ENCODE peak calls at places on chromosome 15, in five cellular contexts. T, E, V, P and S are unnamed samples.

GRCh38 chr15:22995786-22996185 is 15.6 kb upstream of the CYFIP1 start:
- DNase-seq in T (no peak), V (no peak), E (no peak), P (no peak), S (no peak)

GRCh38 chr15:90648137-90649070 is 68.7 kb upstream of the BLM start:
- DNase-seq in P (peak), T (peak), E (peak), V (peak), S (no peak)

GRCh38 chr15:73367624-73368300 is 996 bp downstream of the HCN4 start:
- DNase-seq in E (peak), P (no peak), V (no peak), T (no peak), S (no peak)

GRCh38 chr15:38531509-38531908 is 33.1 kb downstream of the RASGRP1 start:
- DNase-seq in V (no peak), T (peak), P (no peak), E (no peak), S (peak)

GRCh38 chr15:51348688-51349087 is 7.2 kb downstream of the GLDN start:
- DNase-seq in P (no peak), T (no peak), V (no peak), E (no peak), S (no peak)

GRCh38 chr15:56918907-56919707 is 663 bp downstream of the TCF12 start:
- DNase-seq in V (peak), P (peak), E (peak), T (peak), S (no peak)

GRCh38 chr15:48803877-48804276 is 7.0 kb downstream of the CEP152 start:
- DNase-seq in E (no peak), V (no peak), T (no peak), P (no peak), S (no peak)

GRCh38 chr15:44194397-44195150 is 497 bp downstream of the FRMD5 start:
- DNase-seq in P (peak), E (no peak), V (no peak), T (peak), S (no peak)

GRCh38 chr15:40054746-40055575 is 16.0 kb upstream of the SRP14 start:
- DNase-seq in T (peak), V (peak), E (no peak), P (peak), S (no peak)

GRCh38 chr15:43204016-43204901 is 16.6 kb downstream of the EPB42 start:
- DNase-seq in T (peak), E (peak), P (no peak), V (peak), S (no peak)

GRCh38 chr15:100721758-100722550 is 119.6 kb downstream of the ASB7 start:
- DNase-seq in E (peak), P (peak), V (peak), T (peak), S (peak)

GRCh38 chr15:86650084-86650483 is 570.4 kb downstream of the AGBL1 start:
- DNase-seq in E (no peak), T (no peak), V (no peak), P (no peak), S (no peak)

GRCh38 chr15:79154491-79155182 is 64.1 kb upstream of the RASGRF1 start:
- DNase-seq in T (no peak), E (peak), P (no peak), V (no peak), S (no peak)

GRCh38 chr15:101020451-101020850 is 101.3 kb downstream of the LRRK1 start:
- DNase-seq in V (no peak), T (no peak), E (no peak), P (no peak), S (no peak)

GRCh38 chr15:52133510-52134220 is 21.1 kb upstream of the BCL2L10 start:
- DNase-seq in V (peak), P (no peak), E (no peak), T (no peak), S (no peak)

GRCh38 chr15:68228143-68228970 is 1.2 kb downstream of the CLN6 start:
- DNase-seq in E (no peak), V (peak), P (no peak), T (no peak), S (no peak)

DNA sequence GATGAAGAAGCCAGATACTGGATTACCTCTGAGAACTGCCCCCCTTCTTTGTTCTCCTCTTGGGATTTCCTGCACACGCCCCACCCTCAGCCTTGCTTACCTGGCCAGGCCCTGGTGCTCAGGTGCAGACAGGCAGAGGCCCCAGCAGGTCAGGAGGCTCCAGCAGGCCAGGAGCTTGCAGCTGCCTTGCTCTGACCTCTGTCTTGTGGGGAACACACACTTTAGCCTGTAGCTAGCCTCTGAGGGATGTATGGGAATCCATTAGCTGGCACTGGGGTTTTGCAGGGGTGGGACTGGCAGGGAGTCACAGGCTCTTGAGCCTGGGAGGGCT is 2.7 kb downstream of the SMAD6 start:
- DNase-seq in P (no peak), E (no peak), V (no peak), T (no peak), S (no peak)
- H3K4me3 ChIP-seq in P (peak), E (peak), V (no peak), T (peak), S (peak)

DNA sequence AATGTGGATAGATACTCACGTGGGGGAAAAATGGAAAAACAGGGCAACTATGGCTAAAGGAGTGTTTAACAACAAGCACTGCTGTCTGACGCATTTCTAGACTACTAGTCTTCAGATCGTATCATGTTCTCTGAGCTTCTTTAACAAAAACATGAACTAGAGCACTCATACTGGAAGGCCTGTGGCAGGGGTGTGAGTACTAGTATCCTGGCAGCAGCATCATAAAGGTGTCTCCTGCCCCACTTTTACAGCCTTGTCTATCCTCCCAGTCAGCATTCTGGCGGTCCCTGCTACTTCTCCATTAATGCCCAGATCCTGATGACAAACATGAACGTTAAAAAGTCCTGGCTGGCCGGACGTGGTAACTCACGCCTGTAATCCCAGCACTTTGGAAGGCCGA is 4.0 kb downstream of the FMN1 start:
- DNase-seq in P (no peak), V (no peak), T (no peak), E (no peak), S (no peak)
- H3K4me3 ChIP-seq in P (no peak), V (no peak), T (no peak), E (no peak), S (no peak)

DNA sequence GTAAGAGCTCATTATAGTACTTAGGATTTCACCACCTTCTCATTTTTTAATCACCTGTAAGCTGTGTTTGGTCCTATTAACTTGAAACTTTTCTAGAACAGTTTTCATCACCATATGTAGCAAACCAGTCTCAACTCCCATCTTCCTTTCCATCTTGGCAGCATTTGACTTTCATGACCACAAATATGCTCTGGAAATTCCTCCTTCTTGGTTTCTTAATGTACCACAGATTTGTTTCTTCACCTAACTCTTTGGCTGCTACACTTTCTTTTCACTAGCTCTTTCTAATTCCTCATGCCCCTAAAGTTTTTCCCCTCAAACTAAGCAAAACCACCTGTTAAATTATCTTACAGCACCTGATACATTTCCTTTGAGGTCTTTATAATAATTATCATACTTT is 13.2 kb upstream of the NMB start:
- DNase-seq in T (peak), V (no peak), P (no peak), E (no peak), S (no peak)
- H3K4me3 ChIP-seq in T (no peak), V (no peak), P (no peak), E (no peak), S (no peak)

GRCh38 chr15:77412972-77413371 is 6.9 kb downstream of the PEAK1 start:
- DNase-seq in V (no peak), T (no peak), E (no peak), P (no peak), S (no peak)

GRCh38 chr15:77410701-77411613 is 8.9 kb downstream of the PEAK1 start:
- DNase-seq in V (no peak), T (no peak), E (no peak), P (no peak), S (no peak)

GRCh38 chr15:77413687-77414349 is 6.1 kb downstream of the PEAK1 start:
- DNase-seq in T (no peak), E (no peak), P (no peak), V (no peak), S (no peak)

GRCh38 chr15:77409259-77410156 is 10.4 kb downstream of the PEAK1 start:
- DNase-seq in T (peak), P (no peak), E (no peak), V (peak), S (no peak)

DNA sequence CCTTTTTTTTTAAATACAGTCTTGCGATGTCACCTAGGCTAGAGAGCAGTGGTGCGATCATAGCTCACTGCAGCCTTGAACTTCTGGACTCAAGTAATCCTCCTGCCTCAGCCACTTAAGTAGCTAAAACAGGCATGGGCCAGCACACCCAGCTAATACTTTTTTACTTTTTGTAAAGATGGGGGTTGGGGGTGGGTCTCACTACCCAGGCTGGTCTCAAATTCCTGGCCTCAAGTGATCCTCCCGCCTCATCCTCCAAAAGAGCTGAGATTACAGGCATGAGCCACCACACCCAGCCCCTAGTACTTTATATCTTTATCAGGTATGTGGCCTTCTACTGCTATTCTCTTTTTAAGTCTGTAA is 8.3 kb downstream of the PEAK1 start:
- DNase-seq in E (no peak), T (no peak), V (no peak), P (no peak), S (no peak)
- H3K4me3 ChIP-seq in E (no peak), T (no peak), V (no peak), P (no peak), S (no peak)

GRCh38 chr15:93826798-93827197 is 404.6 kb upstream of the MCTP2 start:
- DNase-seq in V (no peak), T (no peak), P (peak), E (no peak), S (no peak)

GRCh38 chr15:93829115-93829849 is 402.1 kb upstream of the MCTP2 start:
- DNase-seq in E (no peak), T (peak), V (no peak), P (no peak), S (no peak)

GRCh38 chr15:93825721-93826120 is 405.6 kb upstream of the MCTP2 start:
- DNase-seq in V (no peak), T (no peak), P (no peak), E (no peak), S (no peak)

GRCh38 chr15:93831641-93832040 is 399.7 kb upstream of the MCTP2 start:
- DNase-seq in E (no peak), T (no peak), P (no peak), V (no peak), S (no peak)

GRCh38 chr15:93830221-93830765 is 401.1 kb upstream of the MCTP2 start:
- DNase-seq in V (no peak), E (no peak), P (no peak), T (no peak), S (no peak)
- H3K4me3 ChIP-seq in V (no peak), E (no peak), P (no peak), T (no peak), S (no peak)

GRCh38 chr15:75902129-75902557 is 1.5 kb upstream of the FBXO22 start:
- DNase-seq in V (no peak), P (no peak), E (peak), T (no peak), S (no peak)

GRCh38 chr15:75904241-75904631 is 558 bp downstream of the FBXO22 start:
- DNase-seq in E (peak), V (peak), T (peak), P (peak), S (no peak)

GRCh38 chr15:75903331-75904240 is at the start of gene FBXO22:
- DNase-seq in V (peak), T (peak), P (peak), E (peak), S (no peak)

GRCh38 chr15:75900577-75900976 is 3.1 kb upstream of the FBXO22 start:
- DNase-seq in P (no peak), V (no peak), T (no peak), E (no peak), S (no peak)

DNA sequence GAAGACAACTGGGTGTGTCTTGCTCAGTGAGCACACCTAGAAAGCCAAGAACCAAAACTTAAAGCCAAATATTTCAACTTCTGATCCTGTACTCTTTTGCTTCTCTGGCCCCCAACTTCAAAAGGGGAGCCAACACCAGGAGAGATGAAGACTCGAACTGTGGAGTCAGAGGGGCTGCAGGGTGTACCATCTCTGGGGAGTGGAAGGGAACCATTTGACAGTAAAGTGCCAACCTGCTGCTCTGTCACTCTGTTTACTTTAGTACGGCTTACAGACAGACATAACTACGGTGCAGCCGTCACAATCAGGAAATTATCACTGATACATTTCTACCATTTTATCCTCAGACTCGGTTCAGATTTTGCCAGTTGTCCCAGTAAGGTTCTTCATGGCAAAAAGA is 1.6 kb downstream of the FBXO22 start:
- DNase-seq in P (no peak), V (no peak), E (no peak), T (no peak), S (no peak)
- H3K4me3 ChIP-seq in P (no peak), V (no peak), E (no peak), T (no peak), S (no peak)

GRCh38 chr15:66714543-66714981 is 12.5 kb downstream of the SMAD6 start:
- DNase-seq in E (no peak), T (peak), P (no peak), V (no peak), S (no peak)

GRCh38 chr15:66713843-66714508 is 11.9 kb downstream of the SMAD6 start:
- DNase-seq in P (no peak), T (no peak), E (no peak), V (no peak), S (no peak)

GRCh38 chr15:66716668-66717025 is 14.6 kb downstream of the SMAD6 start:
- DNase-seq in E (no peak), P (no peak), T (no peak), V (no peak), S (no peak)

GRCh38 chr15:66715181-66715624 is 13.2 kb downstream of the SMAD6 start:
- DNase-seq in T (no peak), E (no peak), V (no peak), P (no peak), S (no peak)

GRCh38 chr15:66715736-66716667 is 14.0 kb downstream of the SMAD6 start:
- DNase-seq in P (no peak), T (no peak), V (peak), E (no peak), S (no peak)
- H3K4me3 ChIP-seq in P (no peak), T (no peak), V (no peak), E (no peak), S (no peak)